ENCODE peak calls at places on chromosomes 11 and 22, in seven cellular contexts. E is stimulated activated CD4-positive, alpha-beta T cell treated with anti-CD3 and anti-CD28 coated beads, Interleukin-12 subunit alpha, Interleukin-12 subunit beta, amount 100 ng/mL, for 48 hours; R is H1; Z is NCI-H1092; H is brain microvascular endothelial cell; W is HS-5; P is stimulated activated CD8-positive, alpha-beta memory T cell treated with anti-CD3 and anti-CD28 coated beads, Interleukin-15, amount 100 ng/mL, for 4 hours. O is an unnamed sample.

GRCh38 chr11:76234704-76235232 is 28.5 kb upstream of the WNT11 start:
- DNase-seq in P (no peak), Z (no peak), E (no peak), W (no peak), H (no peak), R (peak; percentile 57), O (peak; percentile 52)

GRCh38 chr11:94675239-94675638 is 92.9 kb upstream of the AMOTL1 start:
- DNase-seq in H (no peak), P (no peak), R (no peak), E (no peak), Z (no peak), W (no peak), O (no peak)

GRCh38 chr11:61513143-61513740 is 4.7 kb downstream of the LRRC10B start:
- DNase-seq in H (no peak), R (no peak), Z (no peak), E (no peak), W (no peak), P (no peak), O (no peak)

GRCh38 chr11:46666982-46667590 is 33.3 kb downstream of the ARHGAP1 start:
- DNase-seq in H (no peak), R (no peak), E (no peak), P (no peak), W (no peak), Z (no peak), O (no peak)

GRCh38 chr11:43504316-43504950 is 145.7 kb downstream of the TTC17 start:
- DNase-seq in W (no peak), E (no peak), R (peak; percentile 47), H (peak; percentile 7), Z (no peak), P (no peak), O (no peak)

GRCh38 chr11:20668844-20669832 is at the start of gene NELL1:
- DNase-seq in W (no peak), H (no peak), P (no peak), E (no peak), Z (peak; percentile 14), R (peak; percentile 66), O (no peak)

GRCh38 chr22:24189249-24190158 is 8.2 kb downstream of the SUSD2 start:
- DNase-seq in E (peak; percentile 35), W (no peak), P (no peak), R (peak; percentile 91), H (peak; percentile 37), Z (no peak), O (peak; percentile 32)

GRCh38 chr11:72591785-72592490 is 82.3 kb downstream of the PDE2A start:
- DNase-seq in H (no peak), E (no peak), W (no peak), R (no peak), P (peak; percentile 27), Z (peak; percentile 23), O (no peak)

GRCh38 chr22:22913989-22914388 is 26.4 kb downstream of the IGLL5 start:
- DNase-seq in H (no peak), W (no peak), Z (no peak), R (no peak), P (no peak), E (no peak), O (no peak)

GRCh38 chr11:125390949-125391348 is 105.1 kb downstream of the FEZ1 start:
- DNase-seq in W (peak; percentile 47), R (no peak), H (no peak), P (no peak), E (no peak), Z (no peak), O (no peak)

GRCh38 chr11:114243461-114244372 is 52.5 kb upstream of the NNMT start:
- DNase-seq in H (no peak), Z (no peak), R (no peak), P (no peak), E (no peak), W (no peak), O (no peak)

GRCh38 chr11:7587712-7588111 is 73.9 kb downstream of the PPFIBP2 start:
- DNase-seq in R (no peak), H (no peak), P (no peak), E (no peak), W (no peak), Z (no peak), O (no peak)

GRCh38 chr11:63866211-63866610 is 27.3 kb downstream of the MARK2 start:
- DNase-seq in H (peak; percentile 20), W (no peak), R (no peak), E (peak; percentile 72), P (no peak), Z (peak; percentile 24), O (no peak)

GRCh38 chr11:57294225-57295131 is 30.3 kb downstream of the TNKS1BP1 start:
- DNase-seq in Z (peak; percentile 96), E (no peak), P (no peak), R (no peak), H (no peak), W (no peak), O (peak; percentile 45)

GRCh38 chr11:17719028-17719939 is at the start of gene MYOD1:
- DNase-seq in P (no peak), R (peak; percentile 68), W (no peak), H (no peak), Z (no peak), E (no peak), O (no peak)

GRCh38 chr11:115170133-115170815 is 333.9 kb downstream of the CADM1 start:
- DNase-seq in Z (peak; percentile 24), R (peak; percentile 68), W (no peak), P (no peak), E (peak; percentile 10), H (peak; percentile 29), O (no peak)

GRCh38 chr11:78418584-78419211 is 1.1 kb upstream of the GAB2 start:
- DNase-seq in H (peak; percentile 2), Z (no peak), E (no peak), R (no peak), P (no peak), W (no peak), O (no peak)

GRCh38 chr11:64291746-64292457 is 800 bp downstream of the KCNK4 start:
- DNase-seq in P (no peak), H (no peak), W (no peak), R (no peak), Z (no peak), E (no peak), O (no peak)

GRCh38 chr22:23180893-23181762 is 819 bp downstream of the BCR start:
- DNase-seq in Z (no peak), E (peak; percentile 21), R (no peak), H (no peak), W (no peak), P (no peak), O (no peak)

GRCh38 chr11:67278939-67279588 is 10.0 kb upstream of the ANKRD13D start:
- DNase-seq in P (no peak), W (no peak), R (no peak), H (no peak), E (no peak), Z (no peak), O (no peak)

GRCh38 chr11:86781546-86781945 is 18.8 kb upstream of the PRSS23 start:
- DNase-seq in H (no peak), R (peak; percentile 52), Z (no peak), P (no peak), W (no peak), E (no peak), O (no peak)

GRCh38 chr22:49026476-49027121 is 801.1 kb downstream of the BRD1 start:
- DNase-seq in W (no peak), Z (no peak), P (no peak), E (no peak), R (peak; percentile 62), H (no peak), O (no peak)

GRCh38 chr11:15893080-15893492 is 463.3 kb downstream of the SOX6 start:
- DNase-seq in W (peak; percentile 28), H (peak; percentile 56), E (no peak), Z (no peak), P (no peak), R (no peak), O (peak; percentile 41)

GRCh38 chr22:25447067-25447688 is 117.3 kb upstream of the GRK3 start:
- DNase-seq in P (no peak), R (no peak), W (no peak), Z (peak; percentile 40), E (no peak), H (no peak), O (no peak)

GRCh38 chr11:65388731-65389130 is 2.3 kb downstream of the FRMD8 start:
- DNase-seq in R (no peak), E (no peak), P (no peak), Z (no peak), W (no peak), H (no peak), O (no peak)

GRCh38 chr11:123577081-123577598 is 77.3 kb downstream of the SCN3B start:
- DNase-seq in W (no peak), R (peak; percentile 99), Z (peak; percentile 66), E (peak; percentile 58), H (peak; percentile 44), P (peak; percentile 23), O (no peak)

GRCh38 chr22:17951315-17951714 is 73.0 kb downstream of the MICAL3 start:
- DNase-seq in W (no peak), Z (no peak), P (no peak), R (no peak), E (no peak), H (no peak), O (no peak)

GRCh38 chr11:116225784-116226410 is 546.9 kb downstream of the BUD13 start:
- DNase-seq in Z (no peak), R (no peak), H (no peak), P (no peak), W (no peak), E (no peak), O (no peak)

GRCh38 chr11:10324474-10324873 is 19.6 kb downstream of the ADM start:
- DNase-seq in R (no peak), H (no peak), P (no peak), E (no peak), W (no peak), Z (no peak), O (no peak)

GRCh38 chr11:12469451-12469850 is 92.1 kb downstream of the PARVA start:
- DNase-seq in H (no peak), W (no peak), P (no peak), Z (peak; percentile 13), E (no peak), R (no peak), O (peak; percentile 40)

GRCh38 chr22:37060801-37061610 is 9.5 kb downstream of the KCTD17 start:
- DNase-seq in P (no peak), R (no peak), Z (no peak), W (no peak), H (no peak), E (peak; percentile 65), O (no peak)

GRCh38 chr22:19514831-19515565 is 9.2 kb downstream of the CLDN5 start:
- DNase-seq in P (no peak), W (no peak), E (no peak), R (no peak), Z (peak; percentile 72), H (peak; percentile 46), O (no peak)

O was measured in stromal cell of bone marrow.